ENCODE peak calls at places on chromosomes 1 and 21, in seven cellular contexts. A is brain microvascular endothelial cell, F is choroid plexus epithelial cell, U is heart right ventricle, W is transverse colon, Y is IMR-90, H is nephron progenitor cell. E is an unnamed sample.

GRCh38 chr1:28339551-28339950 is 10.7 kb downstream of the MED18 start:
- DNase-seq in A (no peak), F (no peak), U (no peak), W (no peak), Y (no peak), H (no peak), E (no peak)

GRCh38 chr1:154420961-154421924 is 16.1 kb downstream of the IL6R start:
- DNase-seq in A (no peak), F (no peak), U (no peak), W (no peak), Y (no peak), H (no peak), E (no peak)

GRCh38 chr1:226889616-226890330 is 19.4 kb downstream of the PSEN2 start:
- DNase-seq in A (no peak), F (no peak), U (no peak), W (no peak), Y (no peak), H (no peak), E (no peak)

GRCh38 chr1:19445417-19446342 is 39.7 kb downstream of the CAPZB start:
- DNase-seq in A (no peak), F (peak), U (no peak), W (no peak), Y (no peak), H (peak), E (no peak)

GRCh38 chr21:32523463-32523862 is 61.9 kb downstream of the TCP10L start:
- DNase-seq in A (no peak), F (no peak), U (no peak), W (no peak), Y (no peak), H (no peak), E (no peak)

GRCh38 chr1:153344718-153345025 is 4.0 kb downstream of the PGLYRP4 start:
- DNase-seq in A (no peak), F (no peak), U (no peak), W (no peak), Y (no peak), H (no peak), E (no peak)

GRCh38 chr1:208061627-208062026 is 150.7 kb upstream of the CD34 start:
- DNase-seq in A (no peak), F (no peak), U (no peak), W (no peak), Y (no peak), H (no peak), E (no peak)

GRCh38 chr1:38340409-38340808 is 293.8 kb upstream of the POU3F1 start:
- DNase-seq in A (no peak), F (no peak), U (no peak), W (no peak), Y (no peak), H (no peak), E (no peak)

GRCh38 chr1:227299688-227300087 is 18.6 kb downstream of the CDC42BPA start:
- DNase-seq in A (peak), F (peak), U (no peak), W (no peak), Y (peak), H (no peak), E (peak)

GRCh38 chr1:230334447-230334837 is 91.7 kb downstream of the PGBD5 start:
- DNase-seq in A (no peak), F (no peak), U (no peak), W (no peak), Y (no peak), H (no peak), E (no peak)

GRCh38 chr1:61445269-61445825 is 279.6 kb downstream of the TM2D1 start:
- DNase-seq in A (no peak), F (no peak), U (no peak), W (no peak), Y (no peak), H (no peak), E (no peak)

GRCh38 chr1:54754045-54754444 is 10.3 kb downstream of the PARS2 start:
- DNase-seq in A (no peak), F (no peak), U (no peak), W (no peak), Y (no peak), H (no peak), E (no peak)

GRCh38 chr1:228058981-228059535 is 23.4 kb upstream of the ARF1 start:
- DNase-seq in A (no peak), F (no peak), U (no peak), W (no peak), Y (no peak), H (no peak), E (no peak)

GRCh38 chr21:46393451-46393940 is 65.2 kb upstream of the DIP2A start:
- DNase-seq in A (no peak), F (no peak), U (no peak), W (no peak), Y (no peak), H (no peak), E (no peak)

GRCh38 chr1:40948741-40949528 is 30.6 kb upstream of the CTPS1 start:
- DNase-seq in A (peak), F (peak), U (peak), W (peak), Y (peak), H (peak), E (peak)

GRCh38 chr1:94676686-94677085 is 135.1 kb upstream of the F3 start:
- DNase-seq in A (no peak), F (no peak), U (no peak), W (peak), Y (no peak), H (no peak), E (no peak)

GRCh38 chr1:46549697-46550681 is 1.5 kb downstream of the KNCN start:
- DNase-seq in A (peak), F (peak), U (no peak), W (no peak), Y (peak), H (peak), E (no peak)

GRCh38 chr21:18517905-18518566 is 114.5 kb upstream of the TMPRSS15 start:
- DNase-seq in A (no peak), F (no peak), U (no peak), W (no peak), Y (no peak), H (no peak), E (no peak)

GRCh38 chr1:203547771-203548421 is 53.9 kb downstream of the OPTC start:
- DNase-seq in A (no peak), F (no peak), U (no peak), W (no peak), Y (no peak), H (no peak), E (no peak)

GRCh38 chr1:90924982-90925381 is 96.9 kb downstream of the ZNF644 start:
- DNase-seq in A (peak), F (peak), U (no peak), W (no peak), Y (peak), H (no peak), E (no peak)

GRCh38 chr1:212974735-212975606 is 24.6 kb downstream of the VASH2 start:
- DNase-seq in A (no peak), F (no peak), U (no peak), W (no peak), Y (no peak), H (no peak), E (no peak)

GRCh38 chr1:179831852-179832699 is 45.5 kb downstream of the TOR1AIP2 start:
- DNase-seq in A (no peak), F (peak), U (no peak), W (no peak), Y (peak), H (no peak), E (no peak)
- TF ChIP-seq CTCF in A (no peak), F (no peak), U (no peak), W (no peak), Y (no peak), H (no peak), E (no peak)

DNA sequence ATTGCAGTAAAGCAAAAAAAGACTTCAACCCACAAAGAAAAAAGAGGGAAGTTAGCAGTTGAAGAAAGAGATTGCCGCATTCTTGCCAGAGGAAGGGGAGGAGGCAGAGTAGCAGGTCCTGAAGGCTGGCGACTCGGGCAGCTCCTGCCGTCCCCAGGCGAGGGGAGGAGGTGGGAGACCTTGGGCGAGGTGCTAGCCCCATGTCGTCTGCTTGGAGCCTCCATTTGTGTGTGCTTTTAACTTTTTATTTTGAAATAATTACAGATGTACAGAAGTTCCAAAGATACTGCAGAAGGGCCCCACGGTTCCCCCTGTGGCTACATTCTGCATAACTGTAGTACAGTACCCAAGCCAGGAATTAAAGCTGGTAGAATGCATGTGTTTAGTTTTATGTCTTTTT is 6.8 kb downstream of the TRPM2 start:
- DNase-seq in A (no peak), F (peak), U (no peak), W (no peak), Y (no peak), H (no peak), E (no peak)
- TF ChIP-seq CTCF in A (peak), F (peak), U (no peak), W (no peak), Y (no peak), H (peak), E (no peak)

DNA sequence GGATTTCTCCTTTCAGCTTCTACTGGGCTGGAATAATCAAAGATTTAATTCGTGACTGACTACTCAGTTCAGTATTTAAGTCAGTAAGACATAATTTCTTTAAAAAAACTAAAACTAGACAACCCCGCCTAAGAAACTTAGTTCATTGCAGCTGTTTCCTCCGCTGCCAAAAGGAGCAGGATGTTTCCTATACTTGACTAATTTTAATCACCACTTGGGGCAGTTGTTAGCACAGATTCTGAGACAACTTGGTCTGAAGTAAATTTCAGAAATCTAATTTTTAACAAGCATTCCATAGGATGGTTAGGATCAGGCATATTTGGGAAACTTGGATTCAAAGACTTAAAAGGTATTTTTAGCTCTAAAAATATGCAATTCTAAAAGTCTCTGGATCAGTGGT is 34.0 kb downstream of the EPRS1 start:
- DNase-seq in A (no peak), F (peak), U (no peak), W (no peak), Y (peak), H (no peak), E (no peak)
- TF ChIP-seq CTCF in A (peak), F (peak), U (peak), W (no peak), Y (no peak), H (no peak), E (peak)

DNA sequence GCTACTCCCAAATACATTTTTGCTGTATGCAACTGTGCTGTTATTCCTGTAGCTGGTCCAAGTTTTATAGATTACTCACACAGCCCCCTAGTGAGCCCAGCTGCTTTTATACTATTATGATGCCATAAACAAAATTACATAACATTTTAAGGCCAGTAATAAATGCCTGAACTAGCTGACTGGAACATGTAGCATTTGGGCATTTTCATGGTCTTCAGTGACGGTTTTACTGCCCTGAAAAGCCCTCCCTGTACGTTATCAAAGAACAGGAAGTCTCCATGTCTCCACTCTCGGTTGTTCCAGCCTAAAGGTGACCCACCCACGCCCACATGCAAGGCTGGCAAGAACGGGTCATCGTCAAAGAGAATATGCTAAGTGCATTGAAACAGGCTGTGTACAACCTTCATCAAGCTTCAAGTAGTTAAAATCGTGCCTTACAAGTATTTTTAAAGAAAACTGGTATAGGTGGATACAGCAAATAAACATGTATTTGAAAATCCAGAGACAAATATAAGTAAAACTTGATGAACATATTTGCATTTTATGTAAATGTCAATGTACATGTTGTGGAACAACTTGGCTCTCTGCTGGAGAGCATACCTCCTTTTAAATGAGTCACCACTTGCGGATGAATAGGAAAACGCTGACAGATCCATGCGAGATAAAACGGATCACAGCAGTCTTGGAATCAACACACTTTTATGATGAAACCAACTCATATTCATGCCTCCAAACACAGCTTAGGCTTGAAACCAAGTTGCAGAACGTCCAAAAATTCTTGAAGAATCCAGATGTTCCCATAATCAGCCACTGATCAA is 520.5 kb downstream of the SMYD3 start:
- DNase-seq in A (peak), F (peak), U (no peak), W (peak), Y (peak), H (no peak), E (peak)
- TF ChIP-seq CTCF in A (peak), F (peak), U (no peak), W (no peak), Y (no peak), H (no peak), E (no peak)

DNA sequence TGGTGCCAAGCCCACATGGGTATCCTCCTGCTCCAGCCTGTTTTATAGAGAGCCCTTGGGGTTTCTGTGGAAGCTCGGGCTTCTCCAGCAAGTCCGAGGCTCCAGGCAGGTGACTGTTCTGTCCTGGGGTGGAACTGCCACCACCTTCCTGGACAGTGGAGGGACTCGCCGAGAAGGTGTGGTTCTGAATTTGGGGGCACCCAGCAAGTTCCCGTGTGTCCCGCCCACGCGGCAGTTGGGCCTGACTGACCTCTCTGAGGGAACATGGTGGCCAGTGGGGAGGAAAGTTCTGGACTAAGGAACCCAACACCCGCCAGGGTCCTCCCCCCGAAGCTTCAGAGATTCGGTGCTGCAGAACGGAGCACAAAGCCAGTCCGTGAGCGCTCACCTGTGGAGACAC is 158.1 kb upstream of the C1orf174 start:
- DNase-seq in A (no peak), F (no peak), U (no peak), W (no peak), Y (no peak), H (no peak), E (no peak)
- TF ChIP-seq CTCF in A (no peak), F (no peak), U (no peak), W (no peak), Y (no peak), H (no peak), E (no peak)

GRCh38 chr1:178500091-178500770 is 3.5 kb upstream of the CLEC20A start:
- DNase-seq in A (no peak), F (no peak), U (no peak), W (no peak), Y (no peak), H (peak), E (no peak)

GRCh38 chr1:178500936-178501554 is 4.3 kb upstream of the CLEC20A start:
- DNase-seq in A (no peak), F (no peak), U (no peak), W (no peak), Y (no peak), H (no peak), E (no peak)

GRCh38 chr1:178502330-178502714 is 5.6 kb upstream of the CLEC20A start:
- DNase-seq in A (no peak), F (no peak), U (no peak), W (no peak), Y (no peak), H (no peak), E (no peak)

GRCh38 chr1:178502856-178503255 is 6.1 kb upstream of the CLEC20A start:
- DNase-seq in A (no peak), F (no peak), U (no peak), W (no peak), Y (no peak), H (no peak), E (no peak)

DNA sequence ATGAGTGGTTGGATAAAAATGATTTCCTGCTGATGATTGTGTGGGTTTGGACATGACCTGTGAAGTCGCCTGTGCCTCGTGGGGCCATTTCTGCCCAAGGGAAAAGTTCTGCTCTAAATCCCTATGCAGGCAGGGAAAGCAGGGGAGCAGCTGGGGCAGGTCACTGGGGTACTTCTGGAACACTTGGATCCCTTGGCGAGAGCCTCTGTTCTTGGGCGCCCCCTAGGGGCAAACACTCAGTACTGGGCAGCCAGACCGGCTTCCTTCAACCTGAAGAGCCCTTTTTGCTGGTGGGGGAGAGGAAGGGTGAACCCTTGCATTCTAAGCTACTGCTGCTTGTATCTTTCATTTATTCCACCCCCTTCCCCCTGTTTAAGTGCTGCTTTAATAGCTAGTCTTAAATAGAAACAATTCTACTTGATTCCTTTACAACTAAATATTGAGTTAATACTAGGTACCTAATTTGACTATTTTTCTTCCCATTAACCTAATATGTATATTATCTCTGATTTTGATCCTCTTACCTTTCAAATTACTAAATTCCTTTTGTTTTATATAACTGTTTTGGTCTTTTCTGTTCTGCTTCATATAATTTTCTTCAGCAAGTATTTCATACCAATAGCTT is 5.1 kb upstream of the CLEC20A start:
- DNase-seq in A (peak), F (peak), U (peak), W (peak), Y (peak), H (peak), E (peak)
- TF ChIP-seq CTCF in A (peak), F (peak), U (peak), W (peak), Y (peak), H (peak), E (peak)

GRCh38 chr21:41360072-41360821 is 1.6 kb upstream of the MX2 start:
- DNase-seq in A (no peak), F (peak), U (no peak), W (peak), Y (peak), H (no peak), E (no peak)
- TF ChIP-seq CTCF in A (peak), F (no peak), U (peak), W (peak), Y (no peak), H (no peak), E (no peak)

DNA sequence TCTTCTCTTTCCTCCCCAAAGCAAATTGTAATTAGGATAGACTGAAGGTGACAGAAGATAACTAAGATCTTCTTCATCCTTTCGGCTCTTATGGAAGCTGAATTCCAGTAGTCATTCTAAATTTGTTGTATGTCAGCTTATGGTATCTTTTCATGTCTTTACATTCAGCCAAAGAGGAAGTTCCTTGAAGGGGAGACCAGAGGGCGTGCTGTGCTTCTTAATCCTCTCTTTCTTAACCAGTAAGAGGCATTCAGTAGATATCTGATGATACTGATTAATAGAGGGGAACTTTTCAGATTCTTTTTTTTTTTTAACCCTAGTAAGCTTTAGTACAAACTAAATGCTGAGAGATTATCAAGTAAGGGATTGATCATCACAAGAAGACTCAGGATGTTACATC is 102.3 kb downstream of the OSBPL9 start:
- DNase-seq in A (no peak), F (no peak), U (no peak), W (no peak), Y (no peak), H (no peak), E (no peak)
- TF ChIP-seq CTCF in A (no peak), F (no peak), U (no peak), W (no peak), Y (no peak), H (no peak), E (no peak)

DNA sequence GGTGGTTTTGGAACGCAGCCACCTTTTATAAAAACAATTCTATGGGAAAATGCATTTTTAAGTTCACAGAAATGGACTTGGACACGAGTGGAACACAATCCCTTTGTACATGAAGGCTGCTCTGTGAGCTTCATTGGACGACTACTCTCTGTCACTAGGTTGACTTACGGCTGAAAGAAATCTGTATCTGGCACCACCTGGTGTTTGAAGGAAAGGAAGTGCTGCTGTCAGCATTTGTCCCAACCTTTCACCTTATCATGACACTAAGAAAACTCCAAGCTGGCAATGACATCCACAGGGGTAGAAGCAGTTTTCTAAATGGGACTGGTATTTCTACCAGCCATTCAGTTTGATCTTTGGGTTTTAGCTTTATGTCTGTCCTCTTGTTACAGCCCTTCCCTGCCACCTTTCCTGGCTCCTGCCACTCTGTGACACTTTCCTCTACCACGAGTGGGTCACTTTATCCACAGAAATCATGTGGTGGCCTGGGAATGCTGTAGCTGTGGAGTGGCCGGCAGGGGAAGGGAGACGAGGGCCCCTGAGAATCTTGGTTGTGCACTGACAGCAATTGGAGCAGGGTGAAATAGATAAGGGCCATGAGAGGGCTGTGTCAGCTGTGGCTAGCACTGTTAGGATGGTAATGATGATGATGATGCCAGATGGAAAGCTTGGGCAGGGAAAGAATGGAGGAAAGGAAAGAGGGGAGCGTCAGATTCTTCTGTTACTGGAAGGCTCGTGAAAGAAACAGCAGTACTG is 85.2 kb downstream of the TBX19 start:
- DNase-seq in A (no peak), F (peak), U (no peak), W (no peak), Y (no peak), H (no peak), E (no peak)
- TF ChIP-seq CTCF in A (peak), F (peak), U (peak), W (peak), Y (no peak), H (no peak), E (peak)

GRCh38 chr1:20640183-20640597 is 6.9 kb downstream of the PINK1 start:
- DNase-seq in A (peak), F (peak), U (peak), W (peak), Y (peak), H (peak), E (peak)
- TF ChIP-seq CTCF in A (peak), F (peak), U (peak), W (peak), Y (peak), H (peak), E (peak)

E was measured in MCF 10A.